ENCODE peak calls at places on chromosomes 2 and 18, in six cellular contexts. I is PC-3, T is kidney epithelial cell, Y is spleen, S is lung, V is uterus. B is an unnamed sample. For H3K36me3, the result is how much of the 10 kb centered on the place peaks cover.

GRCh38 chr18:75063196-75063595 is 145.7 kb downstream of the PTGR3 start:
- DNase-seq in I (no peak), T (no peak), Y (no peak), S (no peak), V (no peak), B (no peak)

GRCh38 chr2:224023188-224023587 is 15.9 kb downstream of the SERPINE2 start:
- DNase-seq in I (peak), T (peak), Y (no peak), S (no peak), V (no peak), B (peak)

GRCh38 chr2:71592181-71592711 is 138.9 kb downstream of the DYSF start:
- DNase-seq in I (no peak), T (no peak), Y (no peak), S (no peak), V (no peak), B (peak)

GRCh38 chr2:9207641-9208301 is 1.2 kb downstream of the ASAP2 start:
- DNase-seq in I (peak), T (no peak), Y (peak), S (peak), V (no peak), B (peak)

GRCh38 chr18:159037-159652 is 788 bp downstream of the USP14 start:
- DNase-seq in I (peak), T (no peak), Y (no peak), S (no peak), V (no peak), B (no peak)

GRCh38 chr2:43424262-43425207 is 171.3 kb downstream of the THADA start:
- DNase-seq in I (peak), T (no peak), Y (no peak), S (no peak), V (no peak), B (no peak)

GRCh38 chr2:85213404-85213803 is 80.2 kb downstream of the TCF7L1 start:
- DNase-seq in I (no peak), T (no peak), Y (no peak), S (no peak), V (no peak), B (no peak)

GRCh38 chr2:5236308-5236707 is 455.9 kb upstream of the SOX11 start:
- DNase-seq in I (no peak), T (no peak), Y (no peak), S (no peak), V (no peak), B (no peak)

GRCh38 chr2:5696351-5696740 is 4.2 kb downstream of the SOX11 start:
- DNase-seq in I (no peak), T (no peak), Y (no peak), S (no peak), V (no peak), B (peak)

GRCh38 chr2:70068119-70068518 is 19.2 kb upstream of the PCBP1 start:
- DNase-seq in I (no peak), T (no peak), Y (no peak), S (no peak), V (no peak), B (no peak)

GRCh38 chr2:200786423-200786822 is 25.3 kb upstream of the BZW1 start:
- DNase-seq in I (peak), T (no peak), Y (no peak), S (no peak), V (no peak), B (no peak)

GRCh38 chr2:13014783-13015182 is 298.0 kb downstream of the TRIB2 start:
- DNase-seq in I (no peak), T (no peak), Y (no peak), S (no peak), V (no peak), B (no peak)

GRCh38 chr2:40420478-40420877 is 31.4 kb downstream of the SLC8A1 start:
- DNase-seq in I (no peak), T (no peak), Y (no peak), S (no peak), V (no peak), B (no peak)

GRCh38 chr2:29013046-29013780 is 32.1 kb downstream of the TOGARAM2 start:
- DNase-seq in I (peak), T (no peak), Y (peak), S (no peak), V (no peak), B (no peak)

GRCh38 chr2:132550945-132551344 is 119.1 kb downstream of the LYPD1 start:
- DNase-seq in I (no peak), T (no peak), Y (no peak), S (no peak), V (no peak), B (no peak)

GRCh38 chr2:217585362-217585761 is 417.4 kb downstream of the TNS1 start:
- DNase-seq in I (no peak), T (no peak), Y (no peak), S (no peak), V (no peak), B (no peak)

DNA sequence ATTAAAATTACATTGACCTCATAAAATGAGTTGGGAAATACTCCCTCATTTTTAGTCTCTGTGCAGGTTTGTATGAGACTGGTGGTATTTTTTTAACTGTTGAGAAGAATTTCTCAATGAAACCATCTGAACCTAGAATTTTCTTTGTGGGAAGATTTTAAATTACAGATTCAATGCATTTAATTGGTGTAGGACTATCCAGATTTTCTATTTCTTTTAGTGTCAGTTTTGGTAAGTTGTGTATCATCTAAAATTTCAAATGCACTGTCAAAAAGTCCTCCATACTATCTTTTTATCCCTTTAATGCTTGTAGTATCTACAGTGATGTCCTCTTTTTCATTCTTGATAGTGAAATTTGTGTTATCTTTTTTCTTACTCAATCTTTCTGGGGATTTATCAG is 1.8 kb upstream of the BOK start:
- DNase-seq in I (no peak), T (no peak), Y (no peak), S (no peak), V (no peak), B (no peak)
- H3K4me3 ChIP-seq in I (no peak), T (no peak), Y (no peak), S (no peak), V (no peak), B (no peak)

GRCh38 chr2:25243995-25244394 is 75.6 kb upstream of the POMC start:
- DNase-seq in I (no peak), T (no peak), Y (no peak), S (no peak), V (no peak), B (no peak)
- H3K36me3 ChIP-seq in I (under half), T (under half), Y (half or more), S (under half), V (under half), B (under half)

GRCh38 chr2:134739261-134739878 is 20.6 kb upstream of the TMEM163 start:
- DNase-seq in I (no peak), T (no peak), Y (no peak), S (no peak), V (no peak), B (no peak)

GRCh38 chr2:134738150-134738865 is 19.5 kb upstream of the TMEM163 start:
- DNase-seq in I (no peak), T (no peak), Y (no peak), S (no peak), V (no peak), B (no peak)

GRCh38 chr2:134739879-134740301 is 21.1 kb upstream of the TMEM163 start:
- DNase-seq in I (peak), T (no peak), Y (peak), S (no peak), V (no peak), B (no peak)

GRCh38 chr2:134736167-134736885 is 17.5 kb upstream of the TMEM163 start:
- DNase-seq in I (peak), T (peak), Y (no peak), S (no peak), V (no peak), B (no peak)

DNA sequence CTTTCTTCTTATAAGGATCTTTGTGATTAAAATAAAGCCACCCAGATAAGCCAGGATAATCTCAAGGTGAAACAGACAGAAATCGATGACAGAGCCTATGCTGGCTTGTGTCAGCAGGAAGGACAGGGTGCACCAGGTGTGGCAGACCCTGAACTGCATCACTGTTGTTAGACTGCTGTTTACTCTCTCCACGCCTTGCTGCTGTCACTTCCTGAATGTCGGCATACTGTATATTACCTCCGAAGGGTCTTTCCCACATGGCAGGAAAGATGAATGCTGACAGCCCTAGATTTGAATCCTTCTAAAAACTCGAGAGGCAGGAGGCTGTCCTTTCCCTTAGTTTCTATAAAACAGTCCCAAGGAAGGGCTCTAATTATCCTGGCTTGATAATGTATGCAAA is 18.9 kb upstream of the TMEM163 start:
- DNase-seq in I (peak), T (no peak), Y (no peak), S (no peak), V (no peak), B (no peak)
- H3K4me3 ChIP-seq in I (no peak), T (no peak), Y (no peak), S (no peak), V (no peak), B (no peak)

GRCh38 chr2:275457-275856 is 10.7 kb downstream of the ACP1 start:
- DNase-seq in I (no peak), T (no peak), Y (no peak), S (no peak), V (no peak), B (no peak)
- H3K36me3 ChIP-seq in I (half or more), T (under half), Y (under half), S (under half), V (under half), B (half or more)

GRCh38 chr18:55232506-55232905 is 273.2 kb upstream of the CCDC68 start:
- DNase-seq in I (no peak), T (no peak), Y (no peak), S (no peak), V (no peak), B (no peak)

GRCh38 chr18:55236150-55236931 is 277.1 kb upstream of the CCDC68 start:
- DNase-seq in I (no peak), T (no peak), Y (no peak), S (no peak), V (no peak), B (no peak)

GRCh38 chr18:55234366-55235093 is 275.3 kb upstream of the CCDC68 start:
- DNase-seq in I (peak), T (peak), Y (peak), S (peak), V (peak), B (peak)

GRCh38 chr18:55233850-55234249 is 274.6 kb upstream of the CCDC68 start:
- DNase-seq in I (peak), T (no peak), Y (no peak), S (no peak), V (no peak), B (no peak)

DNA sequence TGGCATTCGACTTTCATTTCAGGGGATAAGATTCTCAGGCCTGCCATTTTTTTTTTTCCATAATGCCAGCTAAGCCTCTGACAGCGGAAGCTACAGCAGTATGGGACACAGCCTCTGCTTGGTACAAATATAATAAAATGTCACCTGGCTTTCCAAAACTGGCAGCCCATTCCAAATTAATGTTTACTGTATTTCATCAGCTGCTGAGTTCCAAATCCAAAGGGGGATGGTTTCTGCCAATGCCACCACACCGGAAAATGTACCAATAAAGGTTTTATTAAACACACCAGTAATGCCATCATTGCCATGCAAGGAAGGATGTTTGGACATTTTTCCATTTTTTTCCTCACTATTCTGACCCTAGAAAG is 275.8 kb upstream of the CCDC68 start:
- DNase-seq in I (no peak), T (no peak), Y (no peak), S (no peak), V (no peak), B (no peak)
- H3K4me3 ChIP-seq in I (peak), T (no peak), Y (no peak), S (no peak), V (no peak), B (no peak)

DNA sequence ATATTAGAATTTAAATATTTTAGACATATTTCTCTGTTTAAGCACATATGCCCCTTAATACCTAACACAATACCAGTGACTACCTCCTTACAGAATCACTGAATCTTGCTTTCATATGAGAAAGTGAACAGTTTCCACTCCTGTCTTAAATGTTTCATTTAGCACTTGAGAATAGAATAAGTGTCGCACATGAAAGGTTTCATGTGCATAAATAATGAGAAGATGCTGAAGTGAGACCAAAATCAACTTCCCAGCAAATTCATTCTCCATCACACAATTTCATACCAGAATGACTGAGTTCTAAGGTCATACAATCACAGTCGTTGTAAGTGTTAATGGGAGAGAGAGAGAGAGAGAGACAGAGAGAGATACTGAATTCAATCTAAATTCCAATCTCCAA is 51.2 kb downstream of the ATIC start:
- DNase-seq in I (no peak), T (no peak), Y (no peak), S (no peak), V (no peak), B (no peak)
- H3K36me3 ChIP-seq in I (half or more), T (under half), Y (under half), S (under half), V (under half), B (half or more)

GRCh38 chr18:59268127-59268721 is 5.0 kb downstream of the RAX start:
- DNase-seq in I (no peak), T (no peak), Y (peak), S (no peak), V (no peak), B (no peak)
- H3K4me3 ChIP-seq in I (peak), T (no peak), Y (peak), S (peak), V (no peak), B (no peak)

B was measured in MG63.